ENCODE peak calls at places on chromosomes 1 and 21, in seven cellular contexts. One of them, this sample, is unnamed.

GRCh38 chr1:19450811-19451564 is 34.4 kb downstream of the CAPZB start:
- DNase-seq in IMR-90: peak; percentile 99
- DNase-seq in H9: no peak
- DNase-seq in mesendoderm: no peak
- DNase-seq in neuronal stem cell: no peak
- DNase-seq in trophoblast cell: peak; percentile 44
- DNase-seq in H1: no peak
- DNase-seq in this sample: peak; percentile 97

GRCh38 chr1:167935252-167936067 is 1.0 kb upstream of the DCAF6 start:
- DNase-seq in IMR-90: peak; percentile 36
- DNase-seq in H9: no peak
- DNase-seq in mesendoderm: peak; percentile 82
- DNase-seq in neuronal stem cell: no peak
- DNase-seq in trophoblast cell: peak; percentile 47
- DNase-seq in H1: peak; percentile 57
- DNase-seq in this sample: peak; percentile 62

GRCh38 chr1:71296551-71296950 is 215.7 kb upstream of the ZRANB2 start:
- DNase-seq in IMR-90: no peak
- DNase-seq in H9: no peak
- DNase-seq in mesendoderm: no peak
- DNase-seq in neuronal stem cell: no peak
- DNase-seq in trophoblast cell: no peak
- DNase-seq in H1: no peak
- DNase-seq in this sample: no peak

GRCh38 chr1:24111264-24111997 is 504 bp downstream of the MYOM3 start:
- DNase-seq in IMR-90: no peak
- DNase-seq in H9: no peak
- DNase-seq in mesendoderm: no peak
- DNase-seq in neuronal stem cell: no peak
- DNase-seq in trophoblast cell: no peak
- DNase-seq in H1: no peak
- DNase-seq in this sample: no peak

GRCh38 chr1:180424848-180425457 is 77.4 kb downstream of the ACBD6 start:
- DNase-seq in IMR-90: no peak
- DNase-seq in H9: no peak
- DNase-seq in mesendoderm: peak; percentile 42
- DNase-seq in neuronal stem cell: peak; percentile 5
- DNase-seq in trophoblast cell: no peak
- DNase-seq in H1: no peak
- DNase-seq in this sample: peak; percentile 4

GRCh38 chr1:33349081-33349759 is 28.3 kb upstream of the A3GALT2 start:
- DNase-seq in IMR-90: no peak
- DNase-seq in H9: peak; percentile 41
- DNase-seq in mesendoderm: no peak
- DNase-seq in neuronal stem cell: no peak
- DNase-seq in trophoblast cell: no peak
- DNase-seq in H1: peak; percentile 74
- DNase-seq in this sample: no peak

GRCh38 chr1:98046031-98046641 is 125.3 kb upstream of the DPYD start:
- DNase-seq in IMR-90: peak; percentile 51
- DNase-seq in H9: peak; percentile 48
- DNase-seq in mesendoderm: peak; percentile 44
- DNase-seq in neuronal stem cell: no peak
- DNase-seq in trophoblast cell: no peak
- DNase-seq in H1: peak; percentile 65
- DNase-seq in this sample: peak; percentile 51

GRCh38 chr1:202348509-202349262 is at the start of gene PPP1R12B:
- DNase-seq in IMR-90: peak; percentile 99
- DNase-seq in H9: peak; percentile 99
- DNase-seq in mesendoderm: peak; percentile 100
- DNase-seq in neuronal stem cell: peak; percentile 97
- DNase-seq in trophoblast cell: peak; percentile 99
- DNase-seq in H1: peak; percentile 92
- DNase-seq in this sample: peak; percentile 99

GRCh38 chr1:162756523-162756922 is 34.0 kb upstream of the HSD17B7 start:
- DNase-seq in IMR-90: peak; percentile 28
- DNase-seq in H9: no peak
- DNase-seq in mesendoderm: peak; percentile 35
- DNase-seq in neuronal stem cell: no peak
- DNase-seq in trophoblast cell: no peak
- DNase-seq in H1: no peak
- DNase-seq in this sample: no peak

GRCh38 chr1:46612937-46613660 is 3.5 kb downstream of the MOB3C start:
- DNase-seq in IMR-90: no peak
- DNase-seq in H9: no peak
- DNase-seq in mesendoderm: no peak
- DNase-seq in neuronal stem cell: peak; percentile 37
- DNase-seq in trophoblast cell: no peak
- DNase-seq in H1: peak; percentile 63
- DNase-seq in this sample: no peak

GRCh38 chr1:204096931-204097330 is 24.0 kb downstream of the SOX13 start:
- DNase-seq in IMR-90: no peak
- DNase-seq in H9: no peak
- DNase-seq in mesendoderm: no peak
- DNase-seq in neuronal stem cell: no peak
- DNase-seq in trophoblast cell: no peak
- DNase-seq in H1: no peak
- DNase-seq in this sample: no peak

GRCh38 chr1:116503535-116504307 is 67.1 kb downstream of the CD58 start:
- DNase-seq in IMR-90: no peak
- DNase-seq in H9: no peak
- DNase-seq in mesendoderm: no peak
- DNase-seq in neuronal stem cell: no peak
- DNase-seq in trophoblast cell: no peak
- DNase-seq in H1: no peak
- DNase-seq in this sample: no peak

GRCh38 chr1:16162163-16162822 is 6.4 kb upstream of the EPHA2 start:
- DNase-seq in IMR-90: no peak
- DNase-seq in H9: peak; percentile 89
- DNase-seq in mesendoderm: peak; percentile 83
- DNase-seq in neuronal stem cell: peak; percentile 55
- DNase-seq in trophoblast cell: no peak
- DNase-seq in H1: peak; percentile 87
- DNase-seq in this sample: no peak

GRCh38 chr1:185053204-185053603 is 7.8 kb downstream of the RNF2 start:
- DNase-seq in IMR-90: no peak
- DNase-seq in H9: no peak
- DNase-seq in mesendoderm: no peak
- DNase-seq in neuronal stem cell: no peak
- DNase-seq in trophoblast cell: no peak
- DNase-seq in H1: no peak
- DNase-seq in this sample: no peak

GRCh38 chr21:28644762-28645161 is 347.9 kb downstream of the LTN1 start:
- DNase-seq in IMR-90: no peak
- DNase-seq in H9: no peak
- DNase-seq in mesendoderm: no peak
- DNase-seq in neuronal stem cell: no peak
- DNase-seq in trophoblast cell: peak; percentile 94
- DNase-seq in H1: no peak
- DNase-seq in this sample: no peak

GRCh38 chr1:234731371-234732085 is 121.5 kb upstream of the IRF2BP2 start:
- DNase-seq in IMR-90: peak; percentile 93
- DNase-seq in H9: no peak
- DNase-seq in mesendoderm: no peak
- DNase-seq in neuronal stem cell: no peak
- DNase-seq in trophoblast cell: peak; percentile 43
- DNase-seq in H1: no peak
- DNase-seq in this sample: peak; percentile 80

GRCh38 chr1:191870490-191870889 is 287.8 kb upstream of the RGS18 start:
- DNase-seq in IMR-90: no peak
- DNase-seq in H9: no peak
- DNase-seq in mesendoderm: no peak
- DNase-seq in neuronal stem cell: no peak
- DNase-seq in trophoblast cell: no peak
- DNase-seq in H1: no peak
- DNase-seq in this sample: no peak

GRCh38 chr1:17768651-17769241 is 13.6 kb downstream of the ACTL8 start:
- DNase-seq in IMR-90: peak; percentile 92
- DNase-seq in H9: no peak
- DNase-seq in mesendoderm: peak; percentile 83
- DNase-seq in neuronal stem cell: no peak
- DNase-seq in trophoblast cell: no peak
- DNase-seq in H1: no peak
- DNase-seq in this sample: peak; percentile 84

GRCh38 chr1:28915036-28915895 is 897 bp downstream of the EPB41 start:
- DNase-seq in IMR-90: peak; percentile 41
- DNase-seq in H9: peak; percentile 56
- DNase-seq in mesendoderm: peak; percentile 82
- DNase-seq in neuronal stem cell: peak; percentile 45
- DNase-seq in trophoblast cell: peak; percentile 5
- DNase-seq in H1: peak; percentile 67
- DNase-seq in this sample: peak; percentile 52

GRCh38 chr1:162374406-162374805 is 2.2 kb downstream of the SPATA46 start:
- DNase-seq in IMR-90: no peak
- DNase-seq in H9: no peak
- DNase-seq in mesendoderm: no peak
- DNase-seq in neuronal stem cell: no peak
- DNase-seq in trophoblast cell: no peak
- DNase-seq in H1: no peak
- DNase-seq in this sample: no peak

GRCh38 chr1:211326528-211327340 is at the start of gene TRAF5:
- DNase-seq in IMR-90: peak; percentile 55
- DNase-seq in H9: peak; percentile 67
- DNase-seq in mesendoderm: peak; percentile 70
- DNase-seq in neuronal stem cell: peak; percentile 36
- DNase-seq in trophoblast cell: no peak
- DNase-seq in H1: peak; percentile 82
- DNase-seq in this sample: peak; percentile 57

GRCh38 chr1:16721871-16722641 is 18.3 kb upstream of the RNU1-4 start:
- DNase-seq in IMR-90: no peak
- DNase-seq in H9: no peak
- DNase-seq in mesendoderm: no peak
- DNase-seq in neuronal stem cell: no peak
- DNase-seq in trophoblast cell: no peak
- DNase-seq in H1: no peak
- DNase-seq in this sample: no peak

DNA sequence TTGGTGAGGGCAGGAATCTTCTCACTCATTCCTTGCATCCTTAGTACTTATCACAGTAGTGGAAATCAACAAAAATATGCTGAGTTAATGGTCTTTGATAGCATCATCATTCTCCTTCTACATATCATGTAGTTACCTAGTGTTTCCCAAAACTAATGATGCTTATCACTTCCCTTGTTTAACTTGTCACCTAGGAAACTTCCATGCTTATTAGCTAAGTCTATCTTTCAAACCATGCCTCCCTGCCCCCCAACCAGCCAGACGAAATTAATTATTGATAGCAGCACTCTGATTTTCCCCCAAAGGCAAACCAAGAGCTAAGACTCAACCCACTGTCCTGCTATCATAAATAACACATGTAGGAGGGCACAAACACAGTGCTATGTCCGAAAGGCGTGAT is 25.7 kb upstream of the LPAR3 start:
- DNase-seq in IMR-90: no peak
- DNase-seq in H9: no peak
- DNase-seq in mesendoderm: peak; percentile 44
- DNase-seq in neuronal stem cell: no peak
- DNase-seq in trophoblast cell: peak; percentile 28
- DNase-seq in H1: no peak
- DNase-seq in this sample: no peak
- H2AK5ac ChIP-seq in IMR-90: no peak overlapping the region
- H2AK5ac ChIP-seq in H9: no peak overlapping the region
- H2AK5ac ChIP-seq in mesendoderm: no peak overlapping the region
- H2AK5ac ChIP-seq in neuronal stem cell: no peak overlapping the region
- H2AK5ac ChIP-seq in trophoblast cell: no peak overlapping the region
- H2AK5ac ChIP-seq in H1: no peak overlapping the region
- H2AK5ac ChIP-seq in this sample: no peak overlapping the region

GRCh38 chr1:170854677-170855076 is 80.7 kb upstream of the MROH9 start:
- DNase-seq in IMR-90: no peak
- DNase-seq in H9: no peak
- DNase-seq in mesendoderm: peak; percentile 1
- DNase-seq in neuronal stem cell: no peak
- DNase-seq in trophoblast cell: no peak
- DNase-seq in H1: no peak
- DNase-seq in this sample: no peak
- H2AK5ac ChIP-seq in IMR-90: no peak overlapping the region
- H2AK5ac ChIP-seq in H9: no peak overlapping the region
- H2AK5ac ChIP-seq in mesendoderm: no peak overlapping the region
- H2AK5ac ChIP-seq in neuronal stem cell: no peak overlapping the region
- H2AK5ac ChIP-seq in trophoblast cell: no peak overlapping the region
- H2AK5ac ChIP-seq in H1: no peak overlapping the region
- H2AK5ac ChIP-seq in this sample: no peak overlapping the region

GRCh38 chr1:183444243-183444642 is 26.1 kb upstream of the NMNAT2 start:
- DNase-seq in IMR-90: peak; percentile 31
- DNase-seq in H9: no peak
- DNase-seq in mesendoderm: peak; percentile 23
- DNase-seq in neuronal stem cell: no peak
- DNase-seq in trophoblast cell: no peak
- DNase-seq in H1: no peak
- DNase-seq in this sample: no peak

GRCh38 chr1:183443466-183443865 is 25.3 kb upstream of the NMNAT2 start:
- DNase-seq in IMR-90: no peak
- DNase-seq in H9: no peak
- DNase-seq in mesendoderm: no peak
- DNase-seq in neuronal stem cell: no peak
- DNase-seq in trophoblast cell: no peak
- DNase-seq in H1: no peak
- DNase-seq in this sample: no peak

GRCh38 chr1:183450086-183450485 is 22.2 kb upstream of the SMG7 start:
- DNase-seq in IMR-90: no peak
- DNase-seq in H9: no peak
- DNase-seq in mesendoderm: no peak
- DNase-seq in neuronal stem cell: no peak
- DNase-seq in trophoblast cell: no peak
- DNase-seq in H1: no peak
- DNase-seq in this sample: no peak

GRCh38 chr1:183454377-183454776 is 17.9 kb upstream of the SMG7 start:
- DNase-seq in IMR-90: no peak
- DNase-seq in H9: no peak
- DNase-seq in mesendoderm: peak; percentile 57
- DNase-seq in neuronal stem cell: no peak
- DNase-seq in trophoblast cell: peak; percentile 96
- DNase-seq in H1: no peak
- DNase-seq in this sample: no peak

DNA sequence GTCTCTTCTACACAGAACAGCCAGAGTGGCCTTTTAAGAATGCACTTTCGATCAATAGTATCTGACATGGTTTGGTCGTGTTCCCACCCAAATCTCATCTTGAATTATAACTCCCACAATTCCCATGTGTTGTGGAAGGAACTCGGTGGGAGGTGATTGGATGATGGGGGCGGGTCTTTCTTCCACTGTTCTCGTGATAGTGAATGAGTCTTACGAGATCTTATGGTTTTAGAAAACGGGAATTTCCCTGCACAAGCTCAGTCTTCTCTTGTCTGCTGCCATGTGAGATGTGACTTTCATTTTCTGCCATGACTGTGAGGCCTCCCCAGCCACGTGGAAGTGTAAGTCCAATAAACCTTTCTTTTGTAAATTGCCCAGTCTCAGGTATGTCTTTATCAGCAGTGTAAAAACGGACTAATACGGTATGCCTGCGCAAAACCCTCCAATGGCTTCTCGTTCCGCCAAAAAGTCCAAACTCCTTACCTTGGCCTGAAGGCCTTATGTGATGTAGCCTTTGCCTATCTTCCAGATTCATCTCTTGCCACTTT is 23.0 kb upstream of the SMG7 start:
- DNase-seq in IMR-90: no peak
- DNase-seq in H9: no peak
- DNase-seq in mesendoderm: no peak
- DNase-seq in neuronal stem cell: no peak
- DNase-seq in trophoblast cell: no peak
- DNase-seq in H1: no peak
- DNase-seq in this sample: no peak
- H2AK5ac ChIP-seq in IMR-90: no peak overlapping the region
- H2AK5ac ChIP-seq in H9: no peak overlapping the region
- H2AK5ac ChIP-seq in mesendoderm: no peak overlapping the region
- H2AK5ac ChIP-seq in neuronal stem cell: no peak overlapping the region
- H2AK5ac ChIP-seq in trophoblast cell: no peak overlapping the region
- H2AK5ac ChIP-seq in H1: no peak overlapping the region
- H2AK5ac ChIP-seq in this sample: no peak overlapping the region

GRCh38 chr1:94413311-94413710 is 4.9 kb upstream of the ABCD3 start:
- DNase-seq in IMR-90: no peak
- DNase-seq in H9: no peak
- DNase-seq in mesendoderm: no peak
- DNase-seq in neuronal stem cell: no peak
- DNase-seq in trophoblast cell: no peak
- DNase-seq in H1: no peak
- DNase-seq in this sample: no peak
- H2AK5ac ChIP-seq in IMR-90: no peak overlapping the region
- H2AK5ac ChIP-seq in H9: no peak overlapping the region
- H2AK5ac ChIP-seq in mesendoderm: no peak overlapping the region
- H2AK5ac ChIP-seq in neuronal stem cell: no peak overlapping the region
- H2AK5ac ChIP-seq in trophoblast cell: no peak overlapping the region
- H2AK5ac ChIP-seq in H1: no peak overlapping the region
- H2AK5ac ChIP-seq in this sample: no peak overlapping the region

This sample was measured in mesenchymal stem cell.